ENCODE peak calls at places on chromosome 2, in four cellular contexts. D, A, V and F are unnamed samples.

GRCh38 chr2:74917702-74918619 is 40.5 kb upstream of the POLE4 start:
- DNase-seq in A (no peak), D (no peak), V (no peak), F (peak; percentile 27)

GRCh38 chr2:96188821-96189526 is 19.7 kb downstream of the STARD7 start:
- DNase-seq in V (peak; percentile 30), D (no peak), A (no peak), F (no peak)

GRCh38 chr2:133504566-133505505 is 63.4 kb downstream of the NCKAP5 start:
- DNase-seq in V (no peak), D (no peak), A (no peak), F (no peak)

GRCh38 chr2:96773922-96774321 is 13.2 kb downstream of the CNNM4 start:
- DNase-seq in D (no peak), V (no peak), A (no peak), F (no peak)

GRCh38 chr2:34627003-34627402 is 1027.9 kb upstream of the FAM98A start:
- DNase-seq in D (no peak), V (no peak), A (no peak), F (peak; percentile 7)

GRCh38 chr2:163834221-163834620 is 98.4 kb upstream of the FIGN start:
- DNase-seq in D (peak; percentile 13), A (no peak), V (no peak), F (no peak)

GRCh38 chr2:150214626-150215025 is 272.8 kb downstream of the RND3 start:
- DNase-seq in V (no peak), A (no peak), D (no peak), F (peak; percentile 72)

GRCh38 chr2:115161531-115162453 is 719.4 kb downstream of the DPP10 start:
- DNase-seq in D (peak; percentile 42), A (no peak), V (no peak), F (no peak)

GRCh38 chr2:200225943-200226342 is 80.5 kb upstream of the SPATS2L start:
- DNase-seq in D (no peak), V (no peak), A (no peak), F (no peak)

GRCh38 chr2:118255301-118255700 is 167.0 kb downstream of the INSIG2 start:
- DNase-seq in A (no peak), V (no peak), D (no peak), F (no peak)

GRCh38 chr2:203859030-203859854 is 8.3 kb upstream of the CTLA4 start:
- DNase-seq in A (no peak), V (no peak), D (no peak), F (no peak)

GRCh38 chr2:142306126-142306525 is 175.3 kb upstream of the LRP1B start:
- DNase-seq in V (no peak), A (no peak), D (no peak), F (no peak)

GRCh38 chr2:133975135-133975534 is 278.7 kb upstream of the MGAT5 start:
- DNase-seq in A (no peak), V (no peak), D (no peak), F (no peak)

GRCh38 chr2:134228493-134228903 is 25.4 kb upstream of the MGAT5 start:
- DNase-seq in D (no peak), A (no peak), V (peak; percentile 46), F (peak; percentile 21)

GRCh38 chr2:71720283-71720560 is 266.9 kb downstream of the DYSF start:
- DNase-seq in D (no peak), V (no peak), A (no peak), F (no peak)

GRCh38 chr2:84338069-84338468 is 121.0 kb downstream of the SUCLG1 start:
- DNase-seq in D (peak; percentile 4), A (no peak), V (no peak), F (no peak)

GRCh38 chr2:230203110-230203676 is 16.6 kb downstream of the SP110 start:
- DNase-seq in V (no peak), A (peak; percentile 59), D (no peak), F (no peak)

GRCh38 chr2:48362515-48362914 is 167.4 kb upstream of the STON1 start:
- DNase-seq in V (no peak), D (no peak), A (no peak), F (no peak)

DNA sequence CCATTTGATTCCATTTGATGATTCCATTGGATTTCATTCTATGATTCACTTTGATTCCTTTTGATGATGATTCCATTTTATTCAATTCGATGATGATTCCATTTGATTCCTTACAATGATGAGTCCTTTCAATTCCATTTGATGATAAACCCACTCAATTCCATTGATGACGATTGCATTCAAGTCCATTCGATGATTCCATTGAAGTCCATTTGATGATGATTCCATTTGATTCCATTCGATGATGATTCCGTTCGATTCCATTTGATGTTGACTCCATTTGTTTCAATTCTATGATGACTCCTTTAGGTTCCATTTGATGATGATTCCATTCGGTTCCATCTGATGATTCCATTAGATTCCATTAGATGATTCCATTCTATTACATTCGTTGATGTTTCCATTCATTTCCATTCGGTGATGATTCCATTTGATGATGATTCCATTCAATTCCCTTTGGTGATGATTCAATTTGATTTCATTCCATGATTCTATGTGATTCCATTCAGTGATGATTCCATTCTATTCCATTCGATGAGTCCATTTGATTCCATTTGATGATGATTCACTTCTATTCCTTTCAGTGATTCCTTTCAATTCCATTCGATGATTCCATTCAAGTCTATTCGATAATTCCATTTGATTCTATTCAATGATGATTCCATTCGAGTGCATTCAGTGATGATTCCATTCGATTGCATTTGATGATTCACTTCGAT is 1106.0 kb downstream of the RPIA start:
- DNase-seq in A (no peak), D (no peak), V (no peak), F (no peak)
- H3K9me3 ChIP-seq in A (no peaks in the 10 kb centered on the region), D (peaks cover 9% of the 10 kb centered on the region), V (no peaks in the 10 kb centered on the region), F (peaks cover 12% of the 10 kb centered on the region)

DNA sequence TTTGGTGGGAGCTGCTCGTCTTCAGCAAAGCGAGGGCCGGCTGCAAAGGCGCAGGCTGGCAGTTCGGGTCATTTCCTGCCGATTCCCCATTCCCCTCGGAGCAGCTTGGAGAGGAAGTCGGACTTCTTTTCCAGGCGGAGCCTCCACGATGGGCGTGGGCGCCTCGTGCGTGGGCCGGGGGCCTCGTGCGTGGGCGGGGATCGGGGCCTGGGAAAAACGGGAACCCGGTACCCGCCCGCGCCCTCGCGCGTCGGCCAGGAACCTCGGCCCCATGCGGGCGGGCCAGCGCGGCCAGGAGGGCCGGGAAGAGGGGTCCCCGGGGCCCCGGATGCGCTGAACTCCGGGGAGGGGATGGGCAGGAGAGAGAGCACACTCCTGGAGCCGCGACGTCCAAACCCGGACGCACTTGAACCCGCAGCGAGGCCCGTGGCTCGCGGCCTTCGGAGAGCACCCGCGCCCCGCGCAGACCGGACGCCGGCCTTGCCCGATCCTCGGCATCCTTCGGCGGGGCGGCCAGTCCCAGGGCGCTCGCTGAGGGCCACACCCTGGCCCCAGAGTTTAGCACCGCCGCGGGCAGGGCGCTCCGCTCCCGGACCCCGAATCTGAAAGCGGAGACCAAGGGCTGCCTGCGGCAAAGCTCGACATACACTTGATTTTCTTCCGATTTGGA is 368.4 kb downstream of the MTX2 start:
- DNase-seq in V (no peak), A (no peak), D (peak; percentile 84), F (peak; percentile 29)
- TF ChIP-seq RCOR1 in V (no peak), A (no peak), D (no peak), F (no peak)

GRCh38 chr2:128271891-128272585 is 46.6 kb downstream of the HS6ST1 start:
- DNase-seq in A (no peak), V (no peak), D (no peak), F (no peak)

GRCh38 chr2:128272586-128273468 is 45.8 kb downstream of the HS6ST1 start:
- DNase-seq in V (no peak), D (no peak), A (no peak), F (no peak)

GRCh38 chr2:128274218-128274617 is 44.5 kb downstream of the HS6ST1 start:
- DNase-seq in D (no peak), A (no peak), V (no peak), F (no peak)

GRCh38 chr2:128275498-128276045 is 43.1 kb downstream of the HS6ST1 start:
- DNase-seq in D (no peak), V (no peak), A (no peak), F (no peak)

DNA sequence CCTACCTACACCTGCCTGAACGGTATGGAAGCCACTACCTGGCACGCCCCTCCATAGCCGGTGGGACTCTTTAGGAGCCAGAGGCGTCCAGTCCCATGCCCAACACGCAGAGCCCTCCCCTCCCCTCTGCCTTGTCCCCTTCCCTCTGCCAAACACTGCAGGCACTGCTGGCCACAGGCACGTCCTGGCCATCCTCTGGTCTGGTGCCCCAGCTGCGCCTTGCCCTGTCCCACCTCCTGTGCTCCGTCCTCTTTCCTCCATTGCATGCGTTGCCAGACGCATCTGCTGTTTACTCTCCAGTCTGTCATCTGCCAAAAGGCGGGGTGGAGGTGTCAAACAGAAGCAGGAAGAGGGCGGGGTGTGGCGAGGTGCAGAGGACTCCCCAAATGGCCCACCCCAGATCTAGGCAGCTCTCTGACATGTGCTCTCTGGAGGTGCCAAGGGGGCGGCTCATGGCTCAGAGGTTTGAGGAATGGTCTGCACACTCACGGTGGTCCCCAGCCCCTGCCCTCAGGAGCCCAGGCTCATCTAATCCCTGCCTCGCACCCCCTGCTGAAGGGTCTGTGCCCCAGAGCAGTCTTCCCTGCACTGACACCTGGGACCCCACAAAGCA is 45.1 kb downstream of the HS6ST1 start:
- DNase-seq in A (no peak), D (no peak), V (no peak), F (no peak)
- TF ChIP-seq MAX in A (no peak), D (no peak), V (no peak), F (no peak)

GRCh38 chr2:177432703-177433102 is 40.1 kb downstream of the AGPS start:
- DNase-seq in V (no peak), D (no peak), A (no peak), F (no peak)
- H3K9me3 ChIP-seq in V (peaks cover 21% of the 10 kb centered on the region), D (peaks cover 21% of the 10 kb centered on the region), A (peaks cover 24% of the 10 kb centered on the region), F (peaks cover 32% of the 10 kb centered on the region)

GRCh38 chr2:174121178-174121577 is 127.2 kb downstream of the OLA1 start:
- DNase-seq in V (no peak), A (no peak), D (no peak), F (no peak)
- TF ChIP-seq RCOR1 in V (no peak), A (no peak), D (no peak), F (no peak)

GRCh38 chr2:10777111-10777841 is 35.3 kb downstream of the PDIA6 start:
- DNase-seq in D (no peak), A (no peak), V (no peak), F (no peak)
- TF ChIP-seq MAX in D (no peak), A (no peak), V (no peak), F (no peak)

GRCh38 chr2:228507231-228507824 is 325.8 kb upstream of the SPHKAP start:
- DNase-seq in A (no peak), D (no peak), V (no peak), F (no peak)
- H3K9me3 ChIP-seq in A (no peaks in the 10 kb centered on the region), D (no peaks in the 10 kb centered on the region), V (no peaks in the 10 kb centered on the region), F (no peaks in the 10 kb centered on the region)

DNA sequence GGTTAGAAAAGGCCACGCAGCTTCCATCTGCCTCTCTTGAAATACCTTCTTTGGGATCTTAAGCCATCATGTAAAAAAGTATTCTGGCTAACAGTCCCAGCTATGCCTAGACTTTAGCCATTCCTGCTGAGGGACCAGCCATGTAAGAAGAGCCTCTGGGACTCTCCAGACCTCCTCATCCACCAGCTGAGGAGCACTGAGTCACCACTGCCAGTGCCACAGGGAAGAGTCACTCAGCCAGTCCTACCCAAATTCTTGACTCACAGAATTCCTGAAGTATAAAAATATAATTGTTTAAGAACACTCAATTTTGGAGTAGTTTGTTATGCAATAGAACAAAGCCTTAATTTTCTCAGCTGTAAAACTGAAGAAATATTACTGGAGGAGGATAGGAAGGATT is 436.7 kb downstream of the ZEB2 start:
- DNase-seq in V (no peak), A (no peak), D (no peak), F (no peak)
- TF ChIP-seq RCOR1 in V (no peak), A (no peak), D (no peak), F (no peak)